ENCODE peak calls at places on chromosomes 6 and 20, in six cellular contexts. B is naive thymus-derived CD4-positive, alpha-beta T cell; Z is CD8-positive, alpha-beta memory T cell; J is HCT116; R is stimulated activated CD8-positive, alpha-beta memory T cell treated with anti-CD3 and anti-CD28 coated beads, Interleukin-7, amount 100 ng/mL, for 1 hour; V is activated gamma-delta T cell. T is an unnamed sample.

GRCh38 chr6:170296423-170296745 is 5.5 kb upstream of the DLL1 start:
- DNase-seq in R (no peak), Z (no peak), V (no peak), B (no peak), J (no peak), T (no peak)

GRCh38 chr6:44176935-44177509 is 18.4 kb downstream of the CAPN11 start:
- DNase-seq in Z (peak; percentile 28), J (no peak), V (no peak), B (no peak), R (no peak), T (peak; percentile 24)

GRCh38 chr6:136446579-136447182 is 103.5 kb downstream of the MAP7 start:
- DNase-seq in B (no peak), J (no peak), R (no peak), Z (no peak), V (no peak), T (no peak)

GRCh38 chr6:122114733-122115132 is 284.7 kb upstream of the HSF2 start:
- DNase-seq in J (no peak), R (no peak), V (no peak), B (no peak), Z (no peak), T (no peak)

GRCh38 chr6:115456848-115457247 is 603.8 kb downstream of the FRK start:
- DNase-seq in R (no peak), J (no peak), B (no peak), Z (no peak), V (no peak), T (no peak)

GRCh38 chr6:41538556-41539182 is 7.5 kb upstream of the FOXP4 start:
- DNase-seq in J (no peak), R (no peak), B (no peak), V (no peak), Z (no peak), T (no peak)

GRCh38 chr20:50283922-50284810 is 93.5 kb downstream of the CEBPB start:
- DNase-seq in R (no peak), V (no peak), B (no peak), Z (no peak), J (peak; percentile 74), T (no peak)

GRCh38 chr6:75503291-75503690 is 9.7 kb upstream of the FILIP1 start:
- DNase-seq in V (no peak), R (no peak), Z (no peak), J (no peak), B (no peak), T (no peak)

GRCh38 chr6:139184050-139184826 is 49.4 kb downstream of the HECA start:
- DNase-seq in B (no peak), R (no peak), Z (no peak), V (no peak), J (no peak), T (no peak)